ENCODE peak calls at places on chromosomes 13 and 19, in four cellular contexts. One of them, this sample, is unnamed.

GRCh38 chr19:389935-390289 is 19.0 kb downstream of the C2CD4C start:
- DNase-seq in mucosa of descending colon: no peak
- DNase-seq in heart left ventricle: no peak
- DNase-seq in aorta: no peak
- DNase-seq in this sample: no peak

GRCh38 chr13:98103942-98104880 is 38.7 kb upstream of the FARP1 start:
- DNase-seq in aorta: no peak
- DNase-seq in mucosa of descending colon: no peak
- DNase-seq in heart left ventricle: no peak
- DNase-seq in this sample: no peak

GRCh38 chr13:48571121-48571901 is 38.4 kb upstream of the RCBTB2 start:
- DNase-seq in mucosa of descending colon: no peak
- DNase-seq in heart left ventricle: no peak
- DNase-seq in aorta: no peak
- DNase-seq in this sample: no peak

GRCh38 chr13:77033717-77034302 is 6.9 kb upstream of the FBXL3 start:
- DNase-seq in mucosa of descending colon: no peak
- DNase-seq in heart left ventricle: no peak
- DNase-seq in aorta: no peak
- DNase-seq in this sample: no peak

GRCh38 chr19:34481861-34482379 is 362 bp downstream of the WTIP start:
- DNase-seq in heart left ventricle: peak; percentile 52
- DNase-seq in aorta: no peak
- DNase-seq in mucosa of descending colon: no peak
- DNase-seq in this sample: no peak

GRCh38 chr13:66222926-66223325 is 1007.2 kb downstream of the PCDH9 start:
- DNase-seq in mucosa of descending colon: no peak
- DNase-seq in heart left ventricle: no peak
- DNase-seq in aorta: no peak
- DNase-seq in this sample: no peak

GRCh38 chr13:45873491-45874360 is 22.2 kb upstream of the SIAH3 start:
- DNase-seq in aorta: no peak
- DNase-seq in mucosa of descending colon: no peak
- DNase-seq in heart left ventricle: no peak
- DNase-seq in this sample: no peak

GRCh38 chr13:77291779-77292178 is 35.1 kb downstream of the MYCBP2 start:
- DNase-seq in aorta: no peak
- DNase-seq in heart left ventricle: no peak
- DNase-seq in mucosa of descending colon: no peak
- DNase-seq in this sample: no peak

GRCh38 chr13:66430266-66430665 is 799.9 kb downstream of the PCDH9 start:
- DNase-seq in mucosa of descending colon: no peak
- DNase-seq in heart left ventricle: no peak
- DNase-seq in aorta: no peak
- DNase-seq in this sample: no peak

GRCh38 chr19:10352764-10353671 is 13.6 kb upstream of the ICAM3 start:
- DNase-seq in heart left ventricle: peak; percentile 90
- DNase-seq in mucosa of descending colon: peak; percentile 38
- DNase-seq in aorta: no peak
- DNase-seq in this sample: peak; percentile 43

GRCh38 chr19:48509467-48510194 is 2.0 kb downstream of the LMTK3 start:
- DNase-seq in heart left ventricle: no peak
- DNase-seq in mucosa of descending colon: peak; percentile 26
- DNase-seq in aorta: no peak
- DNase-seq in this sample: no peak

GRCh38 chr13:32211788-32212187 is 103.4 kb downstream of the ZAR1L start:
- DNase-seq in heart left ventricle: peak; percentile 38
- DNase-seq in mucosa of descending colon: no peak
- DNase-seq in aorta: no peak
- DNase-seq in this sample: no peak

GRCh38 chr19:656751-657559 is 6.1 kb downstream of the RNF126 start:
- DNase-seq in aorta: no peak
- DNase-seq in mucosa of descending colon: no peak
- DNase-seq in heart left ventricle: no peak
- DNase-seq in this sample: no peak

GRCh38 chr13:29908411-29908810 is 58.0 kb upstream of the UBL3 start:
- DNase-seq in mucosa of descending colon: no peak
- DNase-seq in aorta: no peak
- DNase-seq in heart left ventricle: peak; percentile 61
- DNase-seq in this sample: no peak

GRCh38 chr13:29170451-29171082 is 350.4 kb downstream of the MTUS2 start:
- DNase-seq in aorta: no peak
- DNase-seq in heart left ventricle: no peak
- DNase-seq in mucosa of descending colon: no peak
- DNase-seq in this sample: no peak

GRCh38 chr13:114268344-114269280 is 12.8 kb upstream of the UPF3A start:
- DNase-seq in heart left ventricle: no peak
- DNase-seq in mucosa of descending colon: no peak
- DNase-seq in aorta: no peak
- DNase-seq in this sample: no peak

GRCh38 chr13:101092985-101093384 is 323.3 kb downstream of the NALCN start:
- DNase-seq in aorta: no peak
- DNase-seq in heart left ventricle: no peak
- DNase-seq in mucosa of descending colon: no peak
- DNase-seq in this sample: no peak

GRCh38 chr19:19533826-19534225 is 4.2 kb upstream of the CILP2 start:
- DNase-seq in heart left ventricle: no peak
- DNase-seq in mucosa of descending colon: no peak
- DNase-seq in aorta: no peak
- DNase-seq in this sample: no peak

GRCh38 chr19:54470991-54471782 is 1.9 kb downstream of the CDC42EP5 start:
- DNase-seq in aorta: peak; percentile 84
- DNase-seq in heart left ventricle: peak; percentile 51
- DNase-seq in mucosa of descending colon: peak; percentile 79
- DNase-seq in this sample: no peak

GRCh38 chr19:29538651-29539050 is 12.9 kb downstream of the VSTM2B start:
- DNase-seq in mucosa of descending colon: no peak
- DNase-seq in heart left ventricle: no peak
- DNase-seq in aorta: peak; percentile 26
- DNase-seq in this sample: no peak

GRCh38 chr13:50594276-50594970 is 249.1 kb downstream of the DLEU7 start:
- DNase-seq in mucosa of descending colon: peak; percentile 35
- DNase-seq in aorta: no peak
- DNase-seq in heart left ventricle: no peak
- DNase-seq in this sample: no peak

GRCh38 chr13:41813426-41813825 is 147.5 kb downstream of the VWA8 start:
- DNase-seq in aorta: no peak
- DNase-seq in mucosa of descending colon: no peak
- DNase-seq in heart left ventricle: no peak
- DNase-seq in this sample: no peak

GRCh38 chr13:109784590-109785140 is 1.7 kb downstream of the IRS2 start:
- DNase-seq in mucosa of descending colon: peak; percentile 88
- DNase-seq in aorta: peak; percentile 93
- DNase-seq in heart left ventricle: peak; percentile 87
- DNase-seq in this sample: peak; percentile 87

GRCh38 chr19:39736088-39736487 is 1.7 kb downstream of the CLC start:
- DNase-seq in aorta: no peak
- DNase-seq in mucosa of descending colon: no peak
- DNase-seq in heart left ventricle: no peak
- DNase-seq in this sample: no peak

GRCh38 chr19:44529541-44529940 is at the start of gene CEACAM20:
- DNase-seq in heart left ventricle: no peak
- DNase-seq in mucosa of descending colon: no peak
- DNase-seq in aorta: no peak
- DNase-seq in this sample: no peak

GRCh38 chr19:54162241-54162805 is 2.8 kb upstream of the LENG1 start:
- DNase-seq in heart left ventricle: peak; percentile 93
- DNase-seq in aorta: peak; percentile 91
- DNase-seq in mucosa of descending colon: peak; percentile 93
- DNase-seq in this sample: peak; percentile 85

GRCh38 chr13:99405966-99406365 is 95.3 kb upstream of the TM9SF2 start:
- DNase-seq in mucosa of descending colon: no peak
- DNase-seq in heart left ventricle: no peak
- DNase-seq in aorta: no peak
- DNase-seq in this sample: no peak

GRCh38 chr19:7887408-7888144 is 734 bp upstream of the LRRC8E start:
- DNase-seq in mucosa of descending colon: no peak
- DNase-seq in heart left ventricle: no peak
- DNase-seq in aorta: no peak
- DNase-seq in this sample: no peak

GRCh38 chr19:40543029-40543597 is 33.6 kb upstream of the SHKBP1 start:
- DNase-seq in mucosa of descending colon: no peak
- DNase-seq in aorta: no peak
- DNase-seq in heart left ventricle: no peak
- DNase-seq in this sample: no peak

GRCh38 chr19:40423227-40423566 is 2.6 kb downstream of the SERTAD1 start:
- DNase-seq in heart left ventricle: no peak
- DNase-seq in mucosa of descending colon: no peak
- DNase-seq in aorta: no peak
- DNase-seq in this sample: no peak

GRCh38 chr13:47291116-47291656 is 394.3 kb upstream of the HTR2A start:
- DNase-seq in heart left ventricle: no peak
- DNase-seq in mucosa of descending colon: no peak
- DNase-seq in aorta: no peak
- DNase-seq in this sample: no peak

GRCh38 chr19:14089662-14090508 is 666 bp downstream of the SAMD1 start:
- DNase-seq in aorta: peak; percentile 85
- DNase-seq in heart left ventricle: peak; percentile 73
- DNase-seq in mucosa of descending colon: peak; percentile 74
- DNase-seq in this sample: no peak

DNA sequence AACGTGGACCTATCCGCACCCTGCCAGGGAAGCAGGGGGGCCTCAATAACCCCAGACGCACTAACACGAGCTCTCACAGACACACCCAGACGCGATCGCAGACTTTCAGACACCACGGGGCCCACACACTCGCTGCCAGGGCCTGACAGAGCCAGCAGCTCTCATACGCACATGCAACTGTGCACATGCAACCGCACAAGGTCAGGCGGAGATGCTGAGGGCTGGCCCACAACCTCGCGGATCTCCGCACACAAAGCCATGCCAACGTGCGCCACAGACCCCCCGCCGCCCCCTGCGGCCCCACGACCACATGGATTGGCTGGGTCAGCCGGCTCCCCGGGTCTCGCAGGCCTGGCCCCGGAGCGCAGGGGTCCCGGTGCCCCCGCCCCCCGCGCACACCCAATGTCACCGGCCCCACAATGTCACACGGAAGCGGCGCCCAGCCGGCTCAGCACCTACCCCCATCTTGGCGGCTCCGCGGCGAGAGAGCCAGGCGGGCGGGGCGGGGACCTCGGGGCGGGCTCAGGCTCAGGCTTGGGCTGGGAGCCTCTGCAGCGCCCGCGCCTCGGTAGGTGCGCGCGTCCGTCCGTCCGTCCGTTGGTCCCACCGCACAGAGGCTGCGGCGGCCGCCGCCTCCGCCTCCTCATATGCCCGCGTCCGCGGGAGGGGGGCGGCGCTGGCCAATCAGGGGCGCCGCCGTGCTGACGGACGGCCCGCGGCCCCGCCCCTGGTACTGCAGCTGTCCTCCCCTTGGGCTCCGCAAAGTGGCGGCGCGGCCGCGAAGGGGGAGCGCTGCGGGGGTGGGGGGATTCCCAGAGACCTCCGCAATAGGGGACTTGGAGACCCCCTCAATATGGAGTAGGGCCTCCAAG is at the start of gene ATP1A3:
- DNase-seq in mucosa of descending colon: peak; percentile 68
- DNase-seq in aorta: no peak
- DNase-seq in heart left ventricle: peak; percentile 83
- DNase-seq in this sample: peak; percentile 68
- H3K4me3 ChIP-seq in mucosa of descending colon: no peak within 1 kb of the TSS
- H3K4me3 ChIP-seq in aorta: no peak within 1 kb of the TSS
- H3K4me3 ChIP-seq in heart left ventricle: peak within 1 kb of the TSS; percentile 74
- H3K4me3 ChIP-seq in this sample: no peak within 1 kb of the TSS

GRCh38 chr19:12668346-12668745 is 1.7 kb downstream of the WDR83 start:
- DNase-seq in mucosa of descending colon: no peak
- DNase-seq in heart left ventricle: no peak
- DNase-seq in aorta: no peak
- DNase-seq in this sample: no peak

GRCh38 chr19:12668937-12669271 is 2.3 kb downstream of the WDR83 start:
- DNase-seq in heart left ventricle: peak; percentile 61
- DNase-seq in mucosa of descending colon: no peak
- DNase-seq in aorta: no peak
- DNase-seq in this sample: peak; percentile 45

GRCh38 chr19:12666305-12667048 is at the start of the genes MAN2B1 and WDR83:
- DNase-seq in mucosa of descending colon: peak; percentile 86
- DNase-seq in heart left ventricle: peak; percentile 85
- DNase-seq in aorta: peak; percentile 91
- DNase-seq in this sample: peak; percentile 81

GRCh38 chr19:12669272-12670158 is 2.9 kb downstream of the WDR83 start:
- DNase-seq in heart left ventricle: peak; percentile 85
- DNase-seq in mucosa of descending colon: peak; percentile 85
- DNase-seq in aorta: peak; percentile 91
- DNase-seq in this sample: peak; percentile 81

DNA sequence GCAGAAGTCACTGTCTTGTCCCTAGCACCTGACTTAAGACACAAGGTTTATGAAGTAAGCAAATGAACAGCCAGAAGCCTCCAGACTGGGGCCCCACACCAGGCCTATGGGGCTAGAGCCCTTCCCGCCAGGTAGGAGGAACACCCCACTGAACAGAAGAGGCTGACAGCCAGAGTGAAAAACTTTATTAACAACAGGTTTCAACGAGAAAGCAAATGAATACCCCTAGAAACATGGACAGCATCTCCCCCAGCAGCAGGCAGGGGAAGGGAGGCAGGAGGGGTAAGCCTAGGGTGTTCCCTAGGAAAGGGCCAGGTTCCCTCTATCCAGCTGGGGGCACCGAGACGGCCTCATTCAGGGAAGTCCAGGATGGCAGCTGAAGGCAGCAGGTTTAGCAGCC is 1.3 kb downstream of the WDR83 start:
- DNase-seq in aorta: no peak
- DNase-seq in mucosa of descending colon: no peak
- DNase-seq in heart left ventricle: no peak
- DNase-seq in this sample: no peak
- H3K4me1 ChIP-seq in aorta: no peaks in the 10 kb centered on the region
- H3K4me1 ChIP-seq in mucosa of descending colon: peaks cover 33% of the 10 kb centered on the region
- H3K4me1 ChIP-seq in heart left ventricle: peaks cover 39% of the 10 kb centered on the region
- H3K4me1 ChIP-seq in this sample: peaks cover 7% of the 10 kb centered on the region

GRCh38 chr19:47106819-47107200 is 6.8 kb downstream of the ZC3H4 start:
- DNase-seq in aorta: no peak
- DNase-seq in heart left ventricle: no peak
- DNase-seq in mucosa of descending colon: no peak
- DNase-seq in this sample: no peak
- H3K4me3 ChIP-seq in aorta: no peak overlapping the region
- H3K4me3 ChIP-seq in heart left ventricle: no peak overlapping the region
- H3K4me3 ChIP-seq in mucosa of descending colon: no peak overlapping the region
- H3K4me3 ChIP-seq in this sample: no peak overlapping the region

DNA sequence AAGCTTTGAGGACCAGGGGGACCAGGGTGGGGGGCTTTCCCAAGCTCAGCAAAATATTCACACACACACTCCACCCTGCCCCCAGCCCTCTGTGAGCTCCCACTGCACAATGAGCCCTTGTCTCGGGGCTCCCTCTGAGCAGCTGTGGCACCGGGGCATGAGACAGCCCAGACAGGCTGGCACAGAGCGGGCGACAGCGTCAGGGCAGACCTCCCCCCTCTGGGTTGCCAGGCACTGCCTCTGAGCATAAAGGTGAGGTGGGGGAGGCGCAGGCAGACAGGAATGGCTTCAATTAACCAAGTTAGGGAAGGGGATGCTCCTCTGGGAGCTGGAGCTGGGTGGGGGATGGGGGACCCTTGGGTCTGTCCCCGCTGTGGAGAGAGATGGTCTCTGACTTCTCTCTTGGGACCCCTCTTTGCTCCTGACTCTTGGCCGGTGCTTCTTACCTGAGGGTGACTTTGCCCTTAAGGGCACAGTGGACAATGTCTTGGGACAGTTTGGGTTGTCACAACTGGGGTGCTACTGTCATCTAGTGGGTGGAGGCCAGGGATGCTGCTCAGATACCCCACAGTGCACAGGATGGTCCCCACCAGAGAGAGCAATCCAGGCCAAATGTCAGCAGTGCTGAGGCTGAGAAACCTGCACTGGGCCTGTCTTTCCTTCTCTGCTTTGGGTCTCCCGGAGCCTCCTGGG is 30.3 kb downstream of the LYL1 start:
- DNase-seq in aorta: no peak
- DNase-seq in mucosa of descending colon: no peak
- DNase-seq in heart left ventricle: no peak
- DNase-seq in this sample: no peak
- H3K4me1 ChIP-seq in aorta: no peaks in the 10 kb centered on the region
- H3K4me1 ChIP-seq in mucosa of descending colon: peaks cover 16% of the 10 kb centered on the region
- H3K4me1 ChIP-seq in heart left ventricle: peaks cover 70% of the 10 kb centered on the region
- H3K4me1 ChIP-seq in this sample: peaks cover 14% of the 10 kb centered on the region